ENCODE peak calls at places on chromosomes 16 and 17, in eight cellular contexts. V is breast epithelium; Z is thoracic aorta; J is cardiac muscle cell; H is aorta; N is left ventricle myocardium inferior; T is CD4-positive, alpha-beta T cell; U is endodermal cell. Q is an unnamed sample.

GRCh38 chr16:74169687-74170522 is 126.7 kb upstream of the PSMD7 start:
- DNase-seq in V (no peak), Z (no peak), J (peak), H (no peak), N (no peak), T (no peak), U (no peak), Q (no peak)

GRCh38 chr17:77959926-77960521 is 1.5 kb downstream of the TNRC6C start:
- DNase-seq in V (no peak), Z (no peak), J (peak), H (no peak), N (no peak), T (no peak), U (no peak), Q (no peak)

GRCh38 chr16:54059319-54059718 is 227.3 kb downstream of the IRX3 start:
- DNase-seq in V (no peak), Z (no peak), J (no peak), H (no peak), N (no peak), T (no peak), U (no peak), Q (no peak)

GRCh38 chr16:82055728-82056549 is 20.9 kb downstream of the HSD17B2 start:
- DNase-seq in V (no peak), Z (no peak), J (no peak), H (no peak), N (no peak), T (no peak), U (no peak), Q (no peak)

GRCh38 chr17:74779948-74780400 is 3.8 kb upstream of the NAT9 start:
- DNase-seq in V (no peak), Z (no peak), J (no peak), H (no peak), N (peak), T (no peak), U (no peak), Q (peak)

GRCh38 chr16:1794221-1794871 is 841 bp upstream of the IGFALS start:
- DNase-seq in V (no peak), Z (no peak), J (no peak), H (peak), N (no peak), T (no peak), U (peak), Q (no peak)

GRCh38 chr16:27571433-27572306 is 21.7 kb downstream of the KATNIP start:
- DNase-seq in V (no peak), Z (no peak), J (no peak), H (no peak), N (no peak), T (no peak), U (peak), Q (no peak)

GRCh38 chr16:83212301-83212841 is 585.6 kb downstream of the CDH13 start:
- DNase-seq in V (no peak), Z (no peak), J (no peak), H (no peak), N (no peak), T (no peak), U (no peak), Q (no peak)

GRCh38 chr17:7443499-7444485 is 1.1 kb upstream of the CHRNB1 start:
- DNase-seq in V (no peak), Z (no peak), J (peak), H (no peak), N (no peak), T (no peak), U (no peak), Q (no peak)
- H3K27ac ChIP-seq in V (no peak), Z (no peak), J (peak), H (no peak), N (no peak), T (no peak), U (no peak), Q (no peak)

GRCh38 chr17:19244357-19244756 is 7.2 kb downstream of the EPN2 start:
- DNase-seq in V (no peak), Z (no peak), J (no peak), H (no peak), N (no peak), T (no peak), U (no peak), Q (peak)
- H3K27ac ChIP-seq in V (no peak), Z (no peak), J (no peak), H (no peak), N (no peak), T (no peak), U (no peak), Q (no peak)

DNA sequence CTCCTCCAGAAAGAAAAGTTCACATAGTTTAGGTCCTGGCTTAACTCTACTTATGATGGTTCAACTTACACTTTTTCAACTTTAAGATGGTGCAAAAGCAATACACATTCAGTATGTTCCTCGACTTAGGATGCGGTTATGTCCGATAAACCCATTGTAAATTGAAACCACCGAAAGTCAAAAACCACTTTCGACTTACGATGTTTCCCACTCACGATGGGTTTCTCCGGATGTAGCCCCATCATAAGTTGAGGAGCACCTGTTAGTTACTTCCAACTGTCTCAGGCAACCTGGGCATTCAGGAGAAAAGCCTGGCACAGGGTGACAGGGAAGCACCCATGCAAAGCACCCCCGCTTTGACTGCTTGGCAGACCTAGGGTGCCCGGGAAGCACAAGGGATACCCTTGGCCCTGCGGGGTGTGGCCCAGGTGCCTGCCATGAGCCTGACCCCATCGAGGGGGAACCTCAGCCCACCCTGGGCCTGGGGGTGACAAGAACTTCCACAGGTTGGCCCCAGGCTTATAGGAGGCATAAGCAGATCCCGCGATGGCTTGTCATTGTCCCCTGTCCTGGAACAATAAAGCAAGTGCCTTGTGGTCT is 14.0 kb downstream of the UNC119 start:
- DNase-seq in V (no peak), Z (no peak), J (no peak), H (peak), N (no peak), T (no peak), U (no peak), Q (no peak)
- H3K27ac ChIP-seq in V (no peak), Z (no peak), J (no peak), H (no peak), N (no peak), T (no peak), U (no peak), Q (no peak)

GRCh38 chr16:56331915-56332314 is 93.4 kb downstream of the AMFR start:
- DNase-seq in V (no peak), Z (no peak), J (no peak), H (no peak), N (no peak), T (no peak), U (no peak), Q (no peak)

GRCh38 chr16:56329887-56330286 is 95.5 kb downstream of the AMFR start:
- DNase-seq in V (no peak), Z (no peak), J (no peak), H (no peak), N (no peak), T (no peak), U (no peak), Q (no peak)

GRCh38 chr16:56331399-56331798 is 93.9 kb downstream of the AMFR start:
- DNase-seq in V (no peak), Z (no peak), J (no peak), H (no peak), N (no peak), T (no peak), U (no peak), Q (no peak)

GRCh38 chr16:56328276-56329022 is 96.9 kb downstream of the AMFR start:
- DNase-seq in V (no peak), Z (no peak), J (no peak), H (no peak), N (no peak), T (no peak), U (no peak), Q (no peak)

GRCh38 chr16:56330476-56330875 is 94.9 kb downstream of the AMFR start:
- DNase-seq in V (no peak), Z (no peak), J (no peak), H (no peak), N (no peak), T (no peak), U (no peak), Q (no peak)
- H3K27ac ChIP-seq in V (no peak), Z (no peak), J (no peak), H (no peak), N (no peak), T (no peak), U (no peak), Q (no peak)

GRCh38 chr16:79602615-79603014 is 2.1 kb upstream of the MAF start:
- DNase-seq in V (no peak), Z (no peak), J (no peak), H (no peak), N (no peak), T (no peak), U (no peak), Q (no peak)
- H3K27ac ChIP-seq in V (peak), Z (no peak), J (no peak), H (no peak), N (peak), T (no peak), U (no peak), Q (peak)

DNA sequence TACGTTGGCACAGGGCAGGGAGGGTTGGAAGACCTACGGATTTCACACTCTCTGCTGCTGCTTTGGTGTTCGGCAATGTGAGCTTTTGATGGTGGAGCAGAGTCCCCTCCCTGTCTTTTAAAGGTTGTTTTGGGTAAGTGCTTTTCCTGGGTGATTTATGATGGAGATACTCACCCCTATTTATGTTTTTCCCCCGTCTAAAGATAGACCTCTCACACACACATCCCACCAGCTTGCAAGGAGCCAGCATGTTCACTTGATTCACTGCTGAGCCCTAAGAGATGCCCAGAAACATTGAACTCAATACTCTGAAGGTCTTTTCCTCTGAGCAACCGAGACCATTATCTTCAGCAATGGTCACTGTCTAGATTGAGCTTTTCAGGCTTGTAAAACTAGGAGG is 8.3 kb downstream of the RBFOX1 start:
- DNase-seq in V (no peak), Z (no peak), J (no peak), H (no peak), N (no peak), T (no peak), U (no peak), Q (no peak)
- H3K27ac ChIP-seq in V (no peak), Z (no peak), J (no peak), H (no peak), N (peak), T (no peak), U (no peak), Q (no peak)

GRCh38 chr17:42402121-42402516 is 13.9 kb upstream of the STAT3 start:
- DNase-seq in V (no peak), Z (no peak), J (no peak), H (no peak), N (no peak), T (no peak), U (no peak), Q (no peak)
- H3K27ac ChIP-seq in V (peak), Z (peak), J (no peak), H (peak), N (peak), T (no peak), U (no peak), Q (peak)

DNA sequence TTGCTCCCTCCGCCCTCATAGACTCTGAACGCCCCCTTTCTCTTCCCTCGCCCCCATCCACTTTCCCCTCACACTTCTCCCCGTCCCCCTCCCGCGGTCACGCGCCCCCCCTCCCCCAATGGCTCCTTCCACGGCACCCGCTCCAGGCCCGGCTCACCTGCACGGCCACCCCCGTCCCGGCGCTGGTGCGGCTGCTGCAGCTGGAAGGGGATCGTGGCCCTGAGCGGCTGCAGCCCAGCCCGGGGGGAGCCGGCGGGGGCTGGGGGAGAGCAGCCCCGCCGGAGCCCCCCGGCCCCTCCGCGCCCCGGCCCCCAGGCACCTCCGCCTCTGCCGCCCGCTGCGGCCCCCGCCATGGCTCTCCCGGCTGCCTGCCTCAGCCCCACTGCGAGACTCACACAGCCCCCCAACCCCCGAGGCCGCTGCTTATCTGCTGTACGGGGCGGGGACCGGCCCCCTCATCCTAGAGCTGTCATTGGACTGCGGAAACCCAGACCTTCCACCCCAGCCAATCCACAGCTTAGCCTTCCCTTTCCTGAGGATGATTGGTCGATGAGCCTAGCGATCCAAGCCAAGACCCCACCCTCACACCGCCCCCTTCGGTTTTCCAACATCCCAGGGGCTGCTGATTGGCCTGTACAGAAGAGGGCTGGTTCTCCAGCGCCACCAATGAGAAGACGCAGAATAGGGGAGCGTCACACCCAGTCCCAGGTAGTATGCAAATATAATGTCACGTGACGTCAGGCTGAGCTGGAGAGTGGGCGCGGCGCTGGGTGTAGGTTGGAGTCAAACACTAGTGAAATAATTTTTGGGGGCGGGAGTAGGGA is at the start of gene FAM117A:
- DNase-seq in V (peak), Z (peak), J (peak), H (peak), N (peak), T (peak), U (peak), Q (peak)
- H3K27ac ChIP-seq in V (peak), Z (peak), J (peak), H (no peak), N (peak), T (peak), U (no peak), Q (peak)